ENCODE peak calls at places on chromosomes 1 and 21, in eight cellular contexts. N is body of pancreas; A is AG10803; O is CD8-positive, alpha-beta T cell; T is hepatocyte; J is neural progenitor cell; L is astrocyte of the spinal cord; U is tibial nerve. Q is an unnamed sample.

GRCh38 chr1:31421404-31422040 is 8.5 kb downstream of the SERINC2 start:
- DNase-seq in O (no peak), L (peak), T (no peak), J (peak), N (peak), A (no peak), U (no peak), Q (no peak)

GRCh38 chr1:222266223-222267215 is 281.4 kb downstream of the HHIPL2 start:
- DNase-seq in N (peak), O (no peak), U (no peak), J (no peak), A (no peak), L (peak), T (no peak), Q (no peak)

GRCh38 chr1:152182431-152182830 is 23.4 kb upstream of the RPTN start:
- DNase-seq in U (no peak), T (no peak), A (peak), N (no peak), J (no peak), L (peak), O (no peak), Q (no peak)

GRCh38 chr1:17259233-17259873 is 10.5 kb downstream of the PADI3 start:
- DNase-seq in J (no peak), A (peak), U (no peak), N (no peak), T (no peak), L (peak), O (no peak), Q (no peak)

GRCh38 chr1:175322109-175322508 is 129.5 kb upstream of the KIAA0040 start:
- DNase-seq in U (no peak), L (no peak), J (no peak), N (no peak), A (no peak), O (no peak), T (no peak), Q (no peak)

GRCh38 chr1:5727191-5727590 is 265.0 kb downstream of the NPHP4 start:
- DNase-seq in U (no peak), O (no peak), A (no peak), L (no peak), T (no peak), J (no peak), N (no peak), Q (no peak)

GRCh38 chr1:226402615-226403521 is 5.0 kb downstream of the PARP1 start:
- DNase-seq in A (no peak), N (peak), J (no peak), L (no peak), T (no peak), U (no peak), O (no peak), Q (no peak)

GRCh38 chr1:231930257-231930947 is 303.8 kb downstream of the DISC1 start:
- DNase-seq in J (no peak), O (no peak), A (no peak), T (no peak), U (no peak), L (no peak), N (no peak), Q (no peak)

GRCh38 chr1:150151291-150152181 is 1.8 kb downstream of the PLEKHO1 start:
- DNase-seq in N (no peak), L (no peak), J (no peak), O (peak), A (peak), T (no peak), U (no peak), Q (peak)

GRCh38 chr1:231274119-231274825 is 33.3 kb downstream of the GNPAT start:
- DNase-seq in U (no peak), L (peak), J (no peak), O (no peak), T (no peak), N (no peak), A (no peak), Q (no peak)

GRCh38 chr1:226121049-226121586 is 58.6 kb downstream of the H3-3A start:
- DNase-seq in N (no peak), L (no peak), U (no peak), A (no peak), O (no peak), J (no peak), T (no peak), Q (no peak)

GRCh38 chr1:11339346-11340247 is 66.6 kb downstream of the UBIAD1 start:
- DNase-seq in T (peak), N (peak), L (no peak), A (no peak), U (no peak), O (no peak), J (peak), Q (no peak)

GRCh38 chr1:17470021-17470799 is 30.7 kb upstream of the RCC2 start:
- DNase-seq in U (no peak), N (no peak), O (no peak), L (no peak), A (no peak), J (no peak), T (no peak), Q (no peak)

GRCh38 chr1:16173447-16174260 is 17.8 kb upstream of the EPHA2 start:
- DNase-seq in O (no peak), L (peak), J (no peak), N (peak), A (peak), T (peak), U (no peak), Q (no peak)

GRCh38 chr1:33718166-33718565 is 145.7 kb upstream of the HMGB4 start:
- DNase-seq in O (no peak), J (no peak), N (no peak), U (no peak), A (no peak), T (no peak), L (no peak), Q (no peak)

GRCh38 chr1:26124433-26125318 is 13.1 kb downstream of the PDIK1L start:
- DNase-seq in L (no peak), J (no peak), U (no peak), A (no peak), T (no peak), N (no peak), O (no peak), Q (no peak)

GRCh38 chr21:38806942-38807284 is 1.2 kb downstream of the ETS2 start:
- DNase-seq in O (no peak), A (no peak), J (no peak), L (peak), T (no peak), U (no peak), N (no peak), Q (no peak)

GRCh38 chr1:243924188-243924587 is 74.1 kb upstream of the AKT3 start:
- DNase-seq in N (no peak), L (peak), T (no peak), A (peak), U (no peak), J (no peak), O (no peak), Q (no peak)

GRCh38 chr1:2350911-2351655 is 40.3 kb downstream of the MORN1 start:
- DNase-seq in U (no peak), T (no peak), A (no peak), L (no peak), J (no peak), O (no peak), N (no peak), Q (no peak)

GRCh38 chr1:25695991-25696330 is 79.4 kb downstream of the MAN1C1 start:
- DNase-seq in T (peak), N (no peak), J (no peak), L (peak), O (no peak), A (peak), U (no peak), Q (no peak)

GRCh38 chr1:155057788-155058211 is 5.7 kb upstream of the EFNA4 start:
- DNase-seq in N (no peak), T (no peak), O (no peak), A (no peak), L (no peak), J (no peak), U (no peak), Q (no peak)

GRCh38 chr1:172480421-172480820 is 36.6 kb upstream of the PIGC start:
- DNase-seq in N (no peak), U (no peak), J (no peak), O (no peak), T (no peak), A (no peak), L (no peak), Q (no peak)

GRCh38 chr1:87119741-87120140 is 205.3 kb downstream of the HS2ST1 start:
- DNase-seq in U (no peak), T (no peak), L (no peak), O (no peak), J (no peak), A (no peak), N (no peak), Q (no peak)

GRCh38 chr21:45979141-45979631 is 2.4 kb upstream of the COL6A1 start:
- DNase-seq in U (no peak), A (no peak), N (no peak), T (no peak), J (no peak), O (no peak), L (peak), Q (no peak)

GRCh38 chr21:42158846-42159245 is 60.1 kb upstream of the ABCG1 start:
- DNase-seq in O (no peak), L (no peak), T (no peak), U (no peak), J (no peak), A (no peak), N (no peak), Q (no peak)

GRCh38 chr1:224779491-224780020 is 149.9 kb upstream of the DNAH14 start:
- DNase-seq in N (no peak), L (no peak), T (no peak), O (no peak), A (no peak), U (no peak), J (peak), Q (no peak)

GRCh38 chr21:31426235-31426797 is 82.3 kb upstream of the TIAM1 start:
- DNase-seq in N (no peak), A (no peak), J (no peak), U (no peak), L (peak), T (no peak), O (no peak), Q (no peak)

GRCh38 chr1:18739408-18739807 is 108.8 kb downstream of the PAX7 start:
- DNase-seq in T (no peak), N (no peak), J (no peak), O (no peak), U (no peak), A (no peak), L (no peak), Q (no peak)

GRCh38 chr1:84089470-84090261 is 54.4 kb upstream of the PRKACB start:
- DNase-seq in A (peak), J (no peak), O (no peak), L (peak), U (no peak), T (peak), N (no peak), Q (no peak)

GRCh38 chr21:31921079-31921478 is 48.3 kb downstream of the HUNK start:
- DNase-seq in J (no peak), T (no peak), N (no peak), L (no peak), O (no peak), U (no peak), A (peak), Q (no peak)

GRCh38 chr21:22791986-22792560 is 1793.9 kb downstream of the NCAM2 start:
- DNase-seq in J (peak), L (peak), N (peak), A (peak), T (peak), O (peak), U (no peak), Q (no peak)

GRCh38 chr1:162310337-162310736 is 66.3 kb downstream of the SPATA46 start:
- DNase-seq in J (no peak), N (no peak), U (no peak), L (peak), T (no peak), O (no peak), A (no peak), Q (no peak)

GRCh38 chr1:31551206-31551605 is 25.1 kb upstream of the TINAGL1 start:
- DNase-seq in N (no peak), U (no peak), J (no peak), T (no peak), O (no peak), A (peak), L (no peak), Q (no peak)

GRCh38 chr1:12344611-12345299 is 114.9 kb downstream of the VPS13D start:
- DNase-seq in T (no peak), J (no peak), A (no peak), U (no peak), N (no peak), O (no peak), L (no peak), Q (peak)

GRCh38 chr21:42660118-42660470 is 6.7 kb downstream of the PDE9A start:
- DNase-seq in O (no peak), N (no peak), T (no peak), J (no peak), A (no peak), U (no peak), L (no peak), Q (no peak)

GRCh38 chr1:56409112-56409691 is 170.2 kb downstream of the PLPP3 start:
- DNase-seq in J (no peak), O (no peak), A (peak), T (no peak), L (no peak), N (peak), U (no peak), Q (peak)
- TF ChIP-seq CTCF in J (peak), O (no peak), A (no peak), T (peak), L (peak), N (peak), U (no peak), Q (no peak)

GRCh38 chr1:46444466-46444865 is 45.2 kb upstream of the DMBX1 start:
- DNase-seq in O (no peak), U (no peak), T (no peak), L (no peak), A (no peak), N (peak), J (no peak), Q (no peak)

GRCh38 chr1:46446646-46447498 is 42.8 kb upstream of the DMBX1 start:
- DNase-seq in A (peak), T (peak), N (peak), O (peak), J (peak), L (peak), U (peak), Q (peak)

GRCh38 chr1:46448109-46448911 is 41.3 kb upstream of the DMBX1 start:
- DNase-seq in N (no peak), O (no peak), U (no peak), T (peak), A (no peak), L (no peak), J (peak), Q (no peak)

GRCh38 chr1:46447499-46448108 is 42.0 kb upstream of the DMBX1 start:
- DNase-seq in N (no peak), T (no peak), L (no peak), J (no peak), A (no peak), O (no peak), U (no peak), Q (no peak)

GRCh38 chr1:46445773-46446256 is 43.8 kb upstream of the DMBX1 start:
- DNase-seq in J (no peak), N (no peak), O (no peak), A (no peak), T (no peak), L (no peak), U (no peak), Q (no peak)
- TF ChIP-seq CTCF in J (peak), N (no peak), O (no peak), A (no peak), T (no peak), L (peak), U (no peak), Q (no peak)

GRCh38 chr21:41043008-41043407 is 125.0 kb upstream of the BACE2 start:
- DNase-seq in N (no peak), U (no peak), O (no peak), L (no peak), A (no peak), T (no peak), J (no peak), Q (no peak)
- TF ChIP-seq CTCF in N (no peak), U (no peak), O (no peak), L (no peak), A (peak), T (no peak), J (peak), Q (no peak)

GRCh38 chr1:153353226-153353947 is 4.3 kb upstream of the S100A9 start:
- DNase-seq in U (no peak), L (no peak), N (no peak), T (peak), A (no peak), J (peak), O (no peak), Q (no peak)
- TF ChIP-seq CTCF in U (peak), L (peak), N (no peak), T (peak), A (peak), J (peak), O (no peak), Q (no peak)

Q was measured in activated B cell treated with CpG ODN at 0.5 μM for 24 hours.